ENCODE peak calls at places on chromosomes 13 and 19, in eight cellular contexts. H is IMR-90, M is Caco-2, Y is body of pancreas, S is astrocyte, G is upper lobe of left lung, X is neuronal stem cell, Q is heart right ventricle. C is an unnamed sample. For H3K36me3, the result is how much of the 10 kb centered on the place peaks cover.

GRCh38 chr13:64234255-64234654 is 2818.6 kb upstream of the PCDH20 start:
- DNase-seq in Y (no peak), Q (no peak), S (peak), M (no peak), H (peak), G (no peak), X (no peak), C (no peak)

GRCh38 chr19:16594131-16594586 is 21.9 kb upstream of the SLC35E1 start:
- DNase-seq in H (no peak), G (peak), Q (no peak), Y (no peak), M (no peak), S (no peak), X (no peak), C (peak)

GRCh38 chr19:15294591-15294990 is 37.7 kb downstream of the BRD4 start:
- DNase-seq in H (no peak), X (no peak), Q (peak), M (no peak), Y (peak), S (no peak), G (no peak), C (no peak)

GRCh38 chr13:113500530-113501265 is 10.2 kb upstream of the DCUN1D2 start:
- DNase-seq in X (no peak), S (no peak), M (no peak), G (no peak), Y (no peak), H (no peak), Q (peak), C (no peak)

GRCh38 chr19:43675269-43675879 is 5.4 kb upstream of the PLAUR start:
- DNase-seq in S (peak), Y (peak), H (peak), X (no peak), M (no peak), G (peak), Q (no peak), C (no peak)

GRCh38 chr19:56681702-56682101 is 10.1 kb upstream of the ZNF835 start:
- DNase-seq in G (no peak), X (no peak), Q (no peak), H (no peak), Y (no peak), S (no peak), M (no peak), C (no peak)

GRCh38 chr13:44713793-44714469 is 137.8 kb upstream of the TSC22D1 start:
- DNase-seq in H (peak), S (peak), Q (no peak), X (no peak), Y (no peak), M (peak), G (no peak), C (no peak)

GRCh38 chr13:51765142-51765515 is 38.8 kb downstream of the DHRS12 start:
- DNase-seq in Q (no peak), M (no peak), Y (no peak), H (no peak), X (no peak), S (no peak), G (no peak), C (no peak)

GRCh38 chr13:20580257-20580656 is 13.3 kb downstream of the IFT88 start:
- DNase-seq in H (no peak), S (no peak), G (peak), Q (no peak), Y (no peak), X (no peak), M (no peak), C (no peak)

GRCh38 chr13:78608705-78609463 is 5.5 kb upstream of the POU4F1 start:
- DNase-seq in M (no peak), Y (no peak), X (peak), Q (no peak), G (no peak), S (no peak), H (no peak), C (no peak)

GRCh38 chr19:16566161-16566560 is 6.1 kb downstream of the SLC35E1 start:
- DNase-seq in Y (no peak), S (no peak), G (peak), Q (no peak), H (no peak), X (no peak), M (no peak), C (peak)

GRCh38 chr19:45670670-45671453 is 2.8 kb downstream of the GIPR start:
- DNase-seq in G (peak), Y (peak), X (peak), M (peak), H (peak), Q (peak), S (no peak), C (no peak)

GRCh38 chr13:43911283-43911682 is 31.6 kb downstream of the LACC1 start:
- DNase-seq in Q (no peak), Y (no peak), H (no peak), G (no peak), S (no peak), X (no peak), M (no peak), C (no peak)

GRCh38 chr13:59843040-59843439 is 320.7 kb downstream of the DIAPH3 start:
- DNase-seq in M (peak), Q (no peak), H (no peak), G (no peak), Y (no peak), X (no peak), S (no peak), C (no peak)

GRCh38 chr19:29266603-29267002 is 53.7 kb upstream of the UQCRFS1 start:
- DNase-seq in Q (no peak), X (no peak), S (no peak), H (no peak), Y (no peak), M (no peak), G (no peak), C (no peak)

GRCh38 chr13:54573186-54573585 is 1544.6 kb downstream of the OLFM4 start:
- DNase-seq in H (no peak), G (no peak), S (no peak), Y (no peak), X (no peak), Q (no peak), M (peak), C (no peak)

GRCh38 chr13:28313579-28313978 is 175.2 kb downstream of the PAN3 start:
- DNase-seq in G (no peak), H (peak), X (no peak), M (peak), S (no peak), Q (no peak), Y (no peak), C (no peak)

GRCh38 chr13:98839826-98840769 is 87.6 kb upstream of the SLC15A1 start:
- DNase-seq in G (peak), M (peak), Q (peak), H (peak), X (peak), S (peak), Y (peak), C (peak)

GRCh38 chr13:37618554-37618953 is 20.0 kb upstream of the POSTN start:
- DNase-seq in M (no peak), X (no peak), G (no peak), H (peak), Q (no peak), S (peak), Y (no peak), C (no peak)

GRCh38 chr13:112689498-112690241 is at the start of gene ATP11A:
- DNase-seq in H (peak), Q (peak), G (peak), S (peak), M (peak), Y (peak), X (peak), C (peak)

GRCh38 chr19:8017808-8018207 is 12.4 kb upstream of the ELAVL1 start:
- DNase-seq in H (no peak), M (no peak), X (no peak), Q (no peak), G (no peak), S (no peak), Y (no peak), C (peak)

GRCh38 chr13:75329723-75330122 is 152.2 kb downstream of the TBC1D4 start:
- DNase-seq in S (no peak), H (no peak), M (peak), G (no peak), Q (no peak), X (no peak), Y (no peak), C (no peak)

GRCh38 chr13:99287544-99287943 is 19.7 kb downstream of the GPR183 start:
- DNase-seq in S (no peak), M (no peak), H (no peak), Q (no peak), Y (no peak), G (no peak), X (no peak), C (no peak)

GRCh38 chr13:29448124-29448685 is 147.3 kb downstream of the SLC7A1 start:
- DNase-seq in S (no peak), M (no peak), Y (no peak), G (no peak), H (no peak), Q (no peak), X (no peak), C (no peak)

GRCh38 chr13:32905063-32905863 is 111.0 kb upstream of the KL start:
- DNase-seq in H (peak), Y (no peak), X (no peak), S (peak), M (no peak), G (no peak), Q (no peak), C (no peak)

GRCh38 chr13:49865174-49865573 is 71.0 kb downstream of the SPRYD7 start:
- DNase-seq in M (no peak), X (no peak), G (no peak), S (no peak), H (no peak), Q (no peak), Y (no peak), C (no peak)

GRCh38 chr13:50355797-50356196 is 340.6 kb downstream of the KCNRG start:
- DNase-seq in Q (no peak), Y (no peak), S (no peak), M (no peak), X (no peak), H (no peak), G (no peak), C (no peak)

GRCh38 chr19:18194554-18195238 is 1.7 kb downstream of the MPV17L2 start:
- DNase-seq in S (peak), G (peak), H (peak), M (no peak), X (no peak), Y (no peak), Q (peak), C (no peak)

DNA sequence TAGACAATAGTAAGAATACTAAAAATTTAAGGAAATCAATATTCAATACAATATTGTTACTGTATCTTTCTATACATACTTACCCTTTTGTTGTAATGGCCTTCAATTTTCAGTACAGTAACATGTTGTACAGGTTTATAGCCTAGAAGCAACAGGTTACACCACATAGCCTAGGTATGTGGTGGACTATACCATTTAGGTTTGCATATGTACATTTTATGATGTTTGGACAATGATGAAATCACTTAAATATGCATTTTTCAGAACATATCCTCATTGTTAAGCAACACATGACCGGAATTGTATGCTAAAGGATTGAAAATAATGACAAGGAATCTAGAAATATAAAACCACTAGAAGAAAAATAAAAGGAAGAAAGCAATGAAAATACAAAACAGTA is 611.4 kb downstream of the DACH1 start:
- DNase-seq in M (peak), H (no peak), G (no peak), X (no peak), Y (no peak), S (no peak), Q (no peak), C (no peak)
- H3K36me3 ChIP-seq in M (under half), H (under half), G (under half), X (under half), Y (under half), S (under half), Q (under half), C (under half)

DNA sequence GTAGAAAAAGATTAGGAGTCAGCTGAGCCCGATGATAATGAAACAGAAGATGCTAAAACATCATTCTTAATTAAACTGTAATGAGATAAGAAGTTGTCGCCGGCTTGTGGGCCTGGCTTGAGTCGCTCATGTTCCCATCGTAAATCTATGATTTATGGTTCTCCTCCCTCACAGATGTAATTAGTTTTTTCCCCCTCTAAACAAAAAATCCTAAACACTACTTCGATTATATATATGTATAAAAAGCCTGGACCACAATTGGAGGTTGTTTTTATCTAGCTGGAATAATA is 151.3 kb downstream of the PTPRS start:
- DNase-seq in S (no peak), X (no peak), Q (no peak), Y (no peak), G (no peak), M (no peak), H (no peak), C (no peak)
- H3K36me3 ChIP-seq in S (under half), X (under half), Q (under half), Y (under half), G (under half), M (under half), H (under half), C (under half)

GRCh38 chr13:77002590-77003190 is 10.8 kb downstream of the CLN5 start:
- DNase-seq in H (peak), G (no peak), Q (no peak), X (no peak), Y (no peak), S (no peak), M (peak), C (no peak)

GRCh38 chr13:77001540-77001939 is 9.7 kb downstream of the CLN5 start:
- DNase-seq in S (no peak), M (no peak), G (no peak), Q (no peak), Y (no peak), H (no peak), X (no peak), C (no peak)

GRCh38 chr13:77000475-77000874 is 8.6 kb downstream of the CLN5 start:
- DNase-seq in G (no peak), M (no peak), H (no peak), Y (no peak), S (no peak), Q (no peak), X (no peak), C (no peak)

GRCh38 chr13:77001963-77002587 is 10.2 kb downstream of the CLN5 start:
- DNase-seq in Y (no peak), M (no peak), X (no peak), G (no peak), H (no peak), S (no peak), Q (no peak), C (no peak)
- H3K36me3 ChIP-seq in Y (under half), M (under half), X (under half), G (under half), H (under half), S (under half), Q (under half), C (under half)

GRCh38 chr19:5782945-5783919 is 1.3 kb downstream of the PRR22 start:
- DNase-seq in Q (no peak), Y (no peak), M (no peak), G (no peak), S (no peak), X (no peak), H (no peak), C (no peak)
- H3K36me3 ChIP-seq in Q (under half), Y (under half), M (under half), G (half or more), S (under half), X (under half), H (under half), C (under half)